ENCODE peak calls at places on chromosomes 13 and 19, in four cellular contexts. R, A, O and J are unnamed samples.

GRCh38 chr19:19530423-19530804 is 1.7 kb downstream of the YJEFN3 start:
- DNase-seq in A (no peak), R (no peak), O (no peak), J (no peak)

GRCh38 chr13:97911311-97912138 is 42.0 kb upstream of the IPO5 start:
- DNase-seq in R (no peak), O (no peak), A (peak), J (peak)

GRCh38 chr13:97434417-97435296 is 688 bp downstream of the RAP2A start:
- DNase-seq in A (peak), O (peak), R (peak), J (peak)

GRCh38 chr13:55653497-55653896 is 1487.2 kb upstream of the PRR20A start:
- DNase-seq in R (no peak), A (no peak), O (no peak), J (no peak)

GRCh38 chr13:24127116-24127631 is 33.3 kb upstream of the SPATA13 start:
- DNase-seq in O (peak), R (no peak), A (no peak), J (no peak)

GRCh38 chr19:54457773-54458647 is 5.6 kb downstream of the LENG9 start:
- DNase-seq in R (no peak), O (no peak), A (no peak), J (no peak)

GRCh38 chr13:111360452-111360851 is 40.0 kb downstream of the TEX29 start:
- DNase-seq in R (no peak), O (peak), A (no peak), J (no peak)

GRCh38 chr19:33193864-33194362 is at the start of gene LRP3:
- DNase-seq in R (peak), O (peak), A (no peak), J (peak)

GRCh38 chr19:38105574-38105973 is 118.4 kb downstream of the DPF1 start:
- DNase-seq in A (no peak), R (no peak), O (no peak), J (no peak)

GRCh38 chr13:31380728-31381127 is 181.0 kb downstream of the B3GLCT start:
- DNase-seq in O (no peak), A (no peak), R (peak), J (no peak)

GRCh38 chr13:91369432-91369831 is 21.9 kb downstream of the MIR17HG start:
- DNase-seq in R (no peak), A (peak), O (no peak), J (no peak)

GRCh38 chr19:28605501-28606268 is 607.3 kb downstream of the UQCRFS1 start:
- DNase-seq in A (no peak), O (no peak), R (no peak), J (no peak)

GRCh38 chr19:16899566-16900075 is 10.8 kb downstream of the F2RL3 start:
- DNase-seq in A (no peak), O (peak), R (peak), J (no peak)

GRCh38 chr13:109427148-109427547 is 359.2 kb downstream of the IRS2 start:
- DNase-seq in A (peak), R (no peak), O (no peak), J (no peak)

GRCh38 chr13:42233726-42234125 is 38.2 kb upstream of the AKAP11 start:
- DNase-seq in A (no peak), R (no peak), O (no peak), J (no peak)